ENCODE peak calls at places on chromosomes 1 and 21, in four cellular contexts. N is adipocyte, G is heart left ventricle, J is fibroblast of lung. A is an unnamed sample.

GRCh38 chr1:903721-904270 is 19.9 kb upstream of the SAMD11 start:
- DNase-seq in J (no peak), G (peak; percentile 23), N (no peak), A (no peak)

GRCh38 chr1:54754486-54755285 is 9.6 kb downstream of the PARS2 start:
- DNase-seq in N (no peak), J (no peak), G (no peak), A (no peak)

GRCh38 chr1:63774617-63775417 is 1.0 kb downstream of the ROR1 start:
- DNase-seq in G (peak; percentile 63), N (peak; percentile 75), J (peak; percentile 59), A (no peak)

GRCh38 chr1:245621589-245621988 is 466.8 kb downstream of the KIF26B start:
- DNase-seq in J (no peak), G (no peak), N (no peak), A (no peak)

GRCh38 chr1:209363112-209363511 is 220.4 kb upstream of the CAMK1G start:
- DNase-seq in J (no peak), G (no peak), N (no peak), A (no peak)

GRCh38 chr1:237154173-237154572 is 112.2 kb downstream of the RYR2 start:
- DNase-seq in N (peak; percentile 0), J (peak; percentile 81), G (no peak), A (no peak)

GRCh38 chr1:185541861-185542260 is 192.3 kb upstream of the HMCN1 start:
- DNase-seq in G (no peak), N (peak; percentile 82), J (no peak), A (no peak)

GRCh38 chr1:32115496-32115895 is 7.6 kb downstream of the KPNA6 start:
- DNase-seq in G (no peak), J (no peak), N (no peak), A (no peak)

GRCh38 chr1:180269848-180270766 is 40.0 kb downstream of the LHX4 start:
- DNase-seq in G (peak; percentile 61), N (no peak), J (no peak), A (no peak)

GRCh38 chr1:158087320-158087927 is 93.3 kb upstream of the CD1D start:
- DNase-seq in G (peak; percentile 57), J (peak; percentile 81), N (peak; percentile 84), A (no peak)

GRCh38 chr1:234844479-234845031 is 234.6 kb upstream of the IRF2BP2 start:
- DNase-seq in G (no peak), N (no peak), J (no peak), A (no peak)

GRCh38 chr1:116679091-116679827 is 11.7 kb upstream of the IGSF3 start:
- DNase-seq in N (no peak), G (no peak), J (no peak), A (no peak)

GRCh38 chr1:96313216-96313615 is 408.4 kb upstream of the PTBP2 start:
- DNase-seq in N (peak; percentile 78), J (peak; percentile 87), G (no peak), A (no peak)

GRCh38 chr1:154749078-154749760 is 120.9 kb downstream of the KCNN3 start:
- DNase-seq in G (no peak), J (no peak), N (no peak), A (no peak)

GRCh38 chr21:9755611-9756010 is 765.8 kb upstream of the TPTE start:
- DNase-seq in N (no peak), J (no peak), G (no peak), A (no peak)
- H3K9me3 ChIP-seq in N (no peaks in the 10 kb centered on the region), J (peaks cover 4% of the 10 kb centered on the region), G (no peaks in the 10 kb centered on the region), A (peaks cover 19% of the 10 kb centered on the region)

DNA sequence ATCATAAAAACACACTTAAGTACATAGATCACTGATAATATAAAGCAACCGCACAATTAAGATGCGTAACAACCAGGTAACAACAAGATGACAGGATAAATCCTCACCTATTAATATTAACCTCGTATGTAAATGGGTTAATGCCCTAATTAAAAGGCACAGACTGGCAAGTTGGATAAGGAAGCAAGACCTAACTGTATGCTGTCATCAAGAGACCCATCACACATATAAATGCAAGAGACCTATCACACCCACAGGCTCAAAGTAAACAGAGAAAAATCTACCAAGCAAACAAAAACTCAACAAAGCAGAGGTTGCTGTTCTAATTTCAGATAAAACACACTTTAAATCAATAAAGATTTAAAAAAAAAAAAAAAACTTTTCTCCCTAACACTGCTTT is 151.8 kb downstream of the FAF1 start:
- DNase-seq in N (no peak), J (no peak), G (no peak), A (no peak)
- H3K9me3 ChIP-seq in N (peaks cover 4% of the 10 kb centered on the region), J (no peaks in the 10 kb centered on the region), G (no peaks in the 10 kb centered on the region), A (peaks cover 15% of the 10 kb centered on the region)

GRCh38 chr21:26572026-26572425 is 1.1 kb downstream of the CYYR1 start:
- DNase-seq in G (no peak), J (no peak), N (peak; percentile 2), A (no peak)
- H3K9me3 ChIP-seq in G (no peaks in the 10 kb centered on the region), J (no peaks in the 10 kb centered on the region), N (peaks cover 12% of the 10 kb centered on the region), A (peaks cover 5% of the 10 kb centered on the region)

GRCh38 chr21:8993943-8994639 is 1527.3 kb upstream of the TPTE start:
- DNase-seq in N (no peak), G (no peak), J (no peak), A (no peak)
- H3K9me3 ChIP-seq in N (no peaks in the 10 kb centered on the region), G (no peaks in the 10 kb centered on the region), J (peaks cover 11% of the 10 kb centered on the region), A (peaks cover 6% of the 10 kb centered on the region)

DNA sequence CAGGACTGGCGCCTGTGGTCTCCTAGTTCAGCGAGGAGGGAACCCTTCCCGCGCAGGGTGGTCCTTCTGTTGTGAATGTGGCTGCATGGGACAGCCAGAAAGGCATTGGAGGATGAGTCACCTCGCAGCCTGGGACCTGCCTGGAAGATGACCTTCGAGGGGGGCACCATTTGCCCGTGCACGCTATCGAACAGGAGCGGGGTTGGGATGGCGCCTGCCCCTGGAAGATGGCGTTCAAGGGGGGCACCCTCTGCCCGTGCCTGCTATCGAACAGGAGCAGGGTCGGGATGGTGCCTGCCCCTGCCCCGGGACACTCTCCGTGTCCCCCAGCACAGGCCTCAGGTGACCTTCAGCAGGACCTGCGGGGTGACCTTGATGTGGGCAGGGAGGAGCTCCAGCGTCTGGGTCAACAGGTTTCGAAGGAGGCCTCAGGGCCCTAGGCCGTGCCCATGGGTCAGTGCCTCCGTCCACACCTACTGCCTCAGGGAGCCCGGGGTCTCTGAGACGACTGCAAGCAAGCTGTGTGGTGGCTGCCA is 1.7 kb upstream of the ACTRT2 start:
- DNase-seq in G (no peak), J (no peak), N (no peak), A (no peak)
- H3K9me3 ChIP-seq in G (no peaks in the 10 kb centered on the region), J (no peaks in the 10 kb centered on the region), N (no peaks in the 10 kb centered on the region), A (no peaks in the 10 kb centered on the region)

GRCh38 chr1:247189981-247190798 is 18.4 kb upstream of the ZNF124 start:
- DNase-seq in J (no peak), G (no peak), N (no peak), A (no peak)
- H3K9me3 ChIP-seq in J (no peaks in the 10 kb centered on the region), G (peaks cover 7% of the 10 kb centered on the region), N (peaks cover 96% of the 10 kb centered on the region), A (peaks cover 76% of the 10 kb centered on the region)

GRCh38 chr21:18222346-18222745 is 22.3 kb upstream of the CHODL start:
- DNase-seq in N (no peak), G (no peak), J (no peak), A (no peak)

GRCh38 chr21:18218331-18218730 is 26.3 kb upstream of the CHODL start:
- DNase-seq in N (no peak), G (no peak), J (no peak), A (no peak)

GRCh38 chr21:18220498-18220897 is 24.1 kb upstream of the CHODL start:
- DNase-seq in J (no peak), G (no peak), N (no peak), A (no peak)
- H3K9me3 ChIP-seq in J (no peaks in the 10 kb centered on the region), G (no peaks in the 10 kb centered on the region), N (peaks cover 31% of the 10 kb centered on the region), A (peaks cover 19% of the 10 kb centered on the region)

GRCh38 chr1:152673016-152673415 is 2.1 kb upstream of the LCE2C start:
- DNase-seq in N (no peak), J (no peak), G (no peak), A (no peak)
- H3K9me3 ChIP-seq in N (no peaks in the 10 kb centered on the region), J (no peaks in the 10 kb centered on the region), G (no peaks in the 10 kb centered on the region), A (no peaks in the 10 kb centered on the region)

GRCh38 chr21:23394458-23394857 is 2212.8 kb downstream of the MRPL39 start:
- DNase-seq in N (no peak), J (no peak), G (no peak), A (no peak)

GRCh38 chr21:23401278-23401677 is 2206.0 kb downstream of the MRPL39 start:
- DNase-seq in N (no peak), G (no peak), J (no peak), A (no peak)

GRCh38 chr21:23402929-23403520 is 2204.3 kb downstream of the MRPL39 start:
- DNase-seq in N (no peak), G (no peak), J (no peak), A (no peak)

DNA sequence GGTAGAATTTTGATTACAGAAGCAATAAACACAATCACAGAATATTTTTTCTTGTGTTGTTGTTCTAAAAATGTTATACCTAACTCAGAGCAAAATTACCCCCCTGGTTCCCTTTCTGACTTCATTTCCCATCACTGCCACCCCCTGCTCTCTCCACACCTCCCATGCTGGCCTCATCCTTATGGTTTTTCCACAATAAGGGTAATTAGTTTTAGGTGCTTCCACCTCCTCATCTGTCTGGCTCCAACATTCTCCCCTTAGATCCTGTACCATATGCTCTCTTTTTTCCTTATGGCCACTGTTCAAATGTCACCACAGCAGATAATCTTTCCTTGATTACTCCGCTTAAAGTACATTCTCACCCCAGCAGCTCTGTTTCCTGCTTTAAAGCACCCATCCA is 2208.6 kb downstream of the MRPL39 start:
- DNase-seq in G (no peak), J (no peak), N (no peak), A (no peak)
- H3K9me3 ChIP-seq in G (no peaks in the 10 kb centered on the region), J (no peaks in the 10 kb centered on the region), N (no peaks in the 10 kb centered on the region), A (no peaks in the 10 kb centered on the region)

GRCh38 chr21:9008636-9009035 is 1512.7 kb upstream of the TPTE start:
- DNase-seq in N (no peak), G (no peak), J (no peak), A (no peak)
- H3K9me3 ChIP-seq in N (no peaks in the 10 kb centered on the region), G (no peaks in the 10 kb centered on the region), J (peaks cover 2% of the 10 kb centered on the region), A (no peaks in the 10 kb centered on the region)